ENCODE peak calls at places on chromosomes 2 and 18, in six cellular contexts. M is HCT116, C is astrocyte, Z is prostate gland, S is OCI-LY7, X is left ventricle myocardium inferior. B is an unnamed sample.
A peak's percentile ranks its signal among the peaks of the same experiment; 100 is the strongest.

GRCh38 chr2:240631561-240632290 is 6.4 kb downstream of the GPR35 start:
- DNase-seq in M (no peak), C (no peak), Z (no peak), S (no peak), X (no peak), B (no peak)

GRCh38 chr2:152396051-152396511 is 61.1 kb downstream of the FMNL2 start:
- DNase-seq in M (no peak), C (peak; percentile 56), Z (no peak), S (no peak), X (no peak), B (no peak)

GRCh38 chr2:219001577-219002394 is 8.6 kb upstream of the CRYBA2 start:
- DNase-seq in M (peak; percentile 40), C (no peak), Z (peak; percentile 93), S (no peak), X (no peak), B (peak; percentile 99)

GRCh38 chr2:61320181-61320580 is 150.7 kb downstream of the USP34 start:
- DNase-seq in M (no peak), C (no peak), Z (no peak), S (no peak), X (no peak), B (no peak)

GRCh38 chr2:86290596-86291327 is 46.7 kb downstream of the REEP1 start:
- DNase-seq in M (no peak), C (no peak), Z (no peak), S (no peak), X (peak; percentile 27), B (no peak)

GRCh38 chr2:24818721-24819167 is 25.5 kb downstream of the CENPO start:
- DNase-seq in M (no peak), C (peak; percentile 61), Z (peak; percentile 1), S (no peak), X (no peak), B (peak; percentile 26)

GRCh38 chr2:225598922-225599321 is 199.4 kb downstream of the NYAP2 start:
- DNase-seq in M (no peak), C (peak; percentile 28), Z (no peak), S (no peak), X (no peak), B (no peak)

GRCh38 chr2:29443627-29444026 is 328.4 kb downstream of the CLIP4 start:
- DNase-seq in M (no peak), C (no peak), Z (no peak), S (no peak), X (no peak), B (no peak)

GRCh38 chr18:10051877-10052631 is 138.2 kb downstream of the VAPA start:
- DNase-seq in M (no peak), C (peak; percentile 95), Z (no peak), S (no peak), X (peak; percentile 64), B (peak; percentile 53)

GRCh38 chr2:173150087-173150486 is 74.4 kb downstream of the MAP3K20 start:
- DNase-seq in M (no peak), C (peak; percentile 86), Z (no peak), S (no peak), X (no peak), B (no peak)

GRCh38 chr18:55775972-55776371 is 188.0 kb upstream of the TCF4 start:
- DNase-seq in M (no peak), C (no peak), Z (no peak), S (no peak), X (no peak), B (no peak)

GRCh38 chr2:98412751-98413445 is 31.8 kb upstream of the INPP4A start:
- DNase-seq in M (peak; percentile 53), C (peak; percentile 20), Z (no peak), S (peak; percentile 71), X (no peak), B (peak; percentile 48)

GRCh38 chr18:50410008-50410407 is 35.2 kb downstream of the SKA1 start:
- DNase-seq in M (no peak), C (no peak), Z (no peak), S (no peak), X (no peak), B (no peak)

GRCh38 chr2:120736202-120736954 is 710 bp downstream of the GLI2 start:
- DNase-seq in M (no peak), C (no peak), Z (no peak), S (no peak), X (no peak), B (no peak)

GRCh38 chr2:100291152-100291970 is 30.9 kb downstream of the LONRF2 start:
- DNase-seq in M (peak; percentile 97), C (peak; percentile 100), Z (no peak), S (no peak), X (no peak), B (peak; percentile 66)

GRCh38 chr2:8494151-8494550 is 187.7 kb upstream of the ID2 start:
- DNase-seq in M (no peak), C (no peak), Z (no peak), S (no peak), X (no peak), B (no peak)

GRCh38 chr2:201644001-201644400 is 698 bp upstream of the TMEM237 start:
- DNase-seq in M (no peak), C (peak; percentile 47), Z (peak; percentile 58), S (no peak), X (no peak), B (peak; percentile 27)

GRCh38 chr2:203811491-203812221 is 55.9 kb upstream of the CTLA4 start:
- DNase-seq in M (peak; percentile 62), C (peak; percentile 94), Z (no peak), S (no peak), X (peak; percentile 63), B (peak; percentile 89)

DNA sequence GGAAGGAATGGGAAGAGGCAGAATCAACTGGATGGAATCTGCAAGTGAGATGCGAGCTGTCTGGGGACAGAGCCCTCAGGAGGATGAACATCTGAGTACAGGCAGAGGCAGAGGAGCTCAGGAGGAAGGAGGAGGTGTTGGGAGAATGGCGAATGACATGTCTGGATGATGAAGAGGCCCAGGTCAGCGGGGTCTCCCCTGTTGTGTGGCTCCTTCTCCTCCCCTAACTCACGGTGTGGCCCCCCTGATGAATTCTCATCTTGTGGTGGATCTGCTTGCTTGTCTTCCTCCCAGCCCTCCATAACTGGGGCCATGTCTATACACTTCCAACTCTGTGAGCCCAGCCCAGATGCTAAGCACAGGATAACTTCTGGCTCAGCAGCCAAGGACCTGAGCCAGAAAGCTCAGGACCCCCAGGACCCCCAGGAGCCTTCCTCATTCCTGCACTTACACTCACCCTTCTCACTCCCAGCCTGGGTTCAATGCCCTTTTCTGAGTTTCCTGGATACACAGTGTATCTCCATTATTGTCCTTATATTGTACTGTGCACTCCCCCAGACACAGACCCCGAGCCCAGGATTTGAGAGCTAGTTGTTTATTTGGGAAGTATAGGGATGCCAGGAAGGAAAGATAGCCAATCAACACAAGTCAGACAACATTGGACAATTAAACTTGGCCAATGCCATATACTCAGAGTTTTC is 678.6 kb upstream of the HS6ST1 start:
- DNase-seq in M (no peak), C (no peak), Z (no peak), S (no peak), X (no peak), B (no peak)
- H3K27ac ChIP-seq in M (no peak overlapping the region), C (no peak overlapping the region), Z (no peak overlapping the region), S (no peak overlapping the region), X (no peak overlapping the region), B (no peak overlapping the region)

GRCh38 chr2:161165811-161166210 is 5.6 kb downstream of the TANK start:
- DNase-seq in M (no peak), C (no peak), Z (no peak), S (no peak), X (no peak), B (no peak)
- H3K4me1 ChIP-seq in M (peaks cover 73% of the 10 kb centered on the region), C (peaks cover 19% of the 10 kb centered on the region), Z (no peaks in the 10 kb centered on the region), S (peaks cover 49% of the 10 kb centered on the region), X (peaks cover 66% of the 10 kb centered on the region), B (peaks cover 33% of the 10 kb centered on the region)

DNA sequence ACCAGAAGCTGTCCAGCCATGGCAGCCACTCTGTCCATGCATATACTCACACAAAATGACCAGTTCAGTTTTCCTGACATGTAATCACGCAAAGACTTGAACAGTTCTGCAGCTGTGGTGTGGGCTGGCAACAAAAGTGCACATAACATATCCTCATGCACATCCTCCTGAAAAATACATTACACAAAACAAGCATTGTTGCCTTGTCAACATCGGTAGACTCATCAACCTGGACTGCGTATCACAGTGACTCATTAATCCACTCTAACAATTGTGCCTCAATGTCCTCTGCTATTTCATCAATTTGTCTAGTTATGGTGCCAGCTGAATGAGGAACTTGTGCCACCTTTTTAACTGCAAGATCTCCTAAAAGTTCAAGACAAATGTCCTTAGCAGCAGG is 19.5 kb downstream of the RBKS start:
- DNase-seq in M (no peak), C (no peak), Z (no peak), S (no peak), X (no peak), B (no peak)
- H3K27ac ChIP-seq in M (no peak overlapping the region), C (no peak overlapping the region), Z (no peak overlapping the region), S (no peak overlapping the region), X (no peak overlapping the region), B (no peak overlapping the region)

GRCh38 chr2:26975656-26976055 is 5.2 kb downstream of the MAPRE3 start:
- DNase-seq in M (no peak), C (no peak), Z (no peak), S (no peak), X (no peak), B (no peak)
- H3K4me1 ChIP-seq in M (no peaks in the 10 kb centered on the region), C (peaks cover 13% of the 10 kb centered on the region), Z (no peaks in the 10 kb centered on the region), S (no peaks in the 10 kb centered on the region), X (peaks cover 73% of the 10 kb centered on the region), B (peaks cover 30% of the 10 kb centered on the region)

GRCh38 chr2:160225722-160226121 is 25.6 kb upstream of the ITGB6 start:
- DNase-seq in M (no peak), C (no peak), Z (peak; percentile 78), S (no peak), X (no peak), B (peak; percentile 57)
- H3K27ac ChIP-seq in M (no peak overlapping the region), C (peak overlapping the region; percentile 92), Z (no peak overlapping the region), S (no peak overlapping the region), X (no peak overlapping the region), B (peak overlapping the region; percentile 81)

DNA sequence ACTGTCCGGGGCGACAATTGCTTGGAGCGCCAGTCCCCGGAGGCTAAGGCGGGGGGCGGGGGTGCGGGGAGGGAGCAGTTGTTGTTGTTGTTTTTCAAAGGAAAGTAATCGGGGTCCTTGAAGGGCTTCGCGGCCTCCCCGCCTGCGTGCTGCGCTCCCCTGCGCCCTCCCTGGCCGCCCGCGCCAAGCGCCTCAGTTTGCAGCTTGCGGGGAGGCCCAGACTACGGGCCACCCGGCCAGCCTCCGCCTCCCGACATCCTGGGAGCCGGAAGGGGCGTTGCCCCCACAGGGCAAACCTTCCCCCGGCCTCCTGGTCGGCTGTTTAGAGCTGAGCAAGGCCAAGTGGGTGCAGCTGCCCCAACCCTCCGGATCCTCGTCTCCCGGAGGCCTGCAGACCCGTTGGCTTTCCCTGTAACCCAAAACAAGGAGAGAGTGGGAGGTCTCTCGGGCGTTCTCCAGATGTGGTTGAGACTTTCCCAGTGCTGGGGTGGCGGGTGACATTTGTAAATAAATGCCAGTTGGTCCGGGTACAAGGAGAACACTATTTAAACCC is 3.7 kb upstream of the SIX3 start:
- DNase-seq in M (peak; percentile 57), C (no peak), Z (no peak), S (no peak), X (no peak), B (no peak)
- H3K4me1 ChIP-seq in M (peaks cover 14% of the 10 kb centered on the region), C (peaks cover 7% of the 10 kb centered on the region), Z (peaks cover 3% of the 10 kb centered on the region), S (no peaks in the 10 kb centered on the region), X (peaks cover 73% of the 10 kb centered on the region), B (peaks cover 67% of the 10 kb centered on the region)

B was measured in body of pancreas.